ENCODE peak calls at places on chromosomes 13 and 19, in five cellular contexts. G is neural progenitor cell, H is NCI-H1436, N is ELF-1, Z is tibial nerve. Y is an unnamed sample.

GRCh38 chr19:11373166-11373884 is 1.1 kb upstream of the SWSAP1 start:
- DNase-seq in Z (no peak), N (peak; percentile 59), G (peak; percentile 92), H (peak; percentile 87), Y (peak; percentile 81)

GRCh38 chr19:46198756-46199155 is 30.8 kb upstream of the IGFL1 start:
- DNase-seq in G (no peak), N (no peak), H (no peak), Z (no peak), Y (no peak)

GRCh38 chr13:48731957-48732569 is 78.3 kb downstream of the CYSLTR2 start:
- DNase-seq in Z (no peak), H (no peak), G (peak; percentile 73), N (peak; percentile 77), Y (no peak)

GRCh38 chr13:61664821-61665705 is 249.4 kb upstream of the PCDH20 start:
- DNase-seq in H (no peak), G (no peak), N (no peak), Z (no peak), Y (no peak)

GRCh38 chr13:44843403-44843802 is 145.9 kb downstream of the NUFIP1 start:
- DNase-seq in H (no peak), Z (no peak), N (no peak), G (no peak), Y (no peak)

GRCh38 chr13:32545083-32545482 is 6.5 kb upstream of the N4BP2L2 start:
- DNase-seq in G (no peak), H (no peak), Z (no peak), N (no peak), Y (no peak)

GRCh38 chr13:112842931-112843391 is 126.1 kb upstream of the MCF2L start:
- DNase-seq in H (no peak), N (no peak), G (no peak), Z (no peak), Y (no peak)

GRCh38 chr13:99269627-99270252 is 11.6 kb upstream of the GPR18 start:
- DNase-seq in Z (no peak), N (no peak), G (peak; percentile 34), H (no peak), Y (no peak)

GRCh38 chr13:99648266-99648665 is 147.0 kb downstream of the TM9SF2 start:
- DNase-seq in G (peak; percentile 22), H (no peak), Z (no peak), N (no peak), Y (no peak)

GRCh38 chr19:54178581-54179261 is 5.8 kb upstream of the TMC4 start:
- DNase-seq in Z (no peak), G (peak; percentile 66), N (peak; percentile 73), H (peak; percentile 36), Y (no peak)

GRCh38 chr19:48819366-48819816 is 8.6 kb upstream of the BCAT2 start:
- DNase-seq in G (no peak), H (no peak), N (no peak), Z (peak; percentile 86), Y (no peak)

GRCh38 chr19:12064266-12065099 is at the start of gene ZNF844:
- DNase-seq in H (no peak), Z (peak; percentile 98), G (peak; percentile 93), N (peak; percentile 86), Y (peak; percentile 95)

GRCh38 chr13:76764429-76764828 is 121.8 kb downstream of the KCTD12 start:
- DNase-seq in Z (peak; percentile 24), N (no peak), G (no peak), H (no peak), Y (no peak)

GRCh38 chr19:6510618-6511017 is 8.5 kb upstream of the TUBB4A start:
- DNase-seq in H (no peak), N (no peak), Z (no peak), G (no peak), Y (no peak)

GRCh38 chr13:48797127-48797526 is 143.4 kb downstream of the CYSLTR2 start:
- DNase-seq in G (no peak), Z (no peak), N (peak; percentile 26), H (no peak), Y (no peak)

GRCh38 chr13:59823495-59823894 is 340.2 kb downstream of the DIAPH3 start:
- DNase-seq in N (no peak), H (no peak), G (no peak), Z (no peak), Y (no peak)

GRCh38 chr13:46569471-46569870 is 16.5 kb downstream of the LRCH1 start:
- DNase-seq in H (no peak), G (no peak), N (no peak), Z (no peak), Y (no peak)

GRCh38 chr13:112940236-112940635 is 28.8 kb upstream of the MCF2L start:
- DNase-seq in Z (no peak), H (no peak), N (no peak), G (no peak), Y (peak; percentile 49)

GRCh38 chr19:45320997-45321775 is 1.5 kb downstream of the CKM start:
- DNase-seq in H (no peak), N (no peak), G (no peak), Z (no peak), Y (no peak)